ENCODE peak calls at places on chromosomes 7 and 10, in six cellular contexts. M, D, G, Q, F and Z are unnamed samples.

GRCh38 chr10:7563368-7563767 is 103.4 kb downstream of the ITIH5 start:
- DNase-seq in G (no peak), D (no peak), F (no peak), M (no peak), Q (no peak), Z (peak)

GRCh38 chr10:19077276-19077675 is 28.7 kb downstream of the MALRD1 start:
- DNase-seq in M (no peak), G (no peak), D (no peak), F (no peak), Q (no peak), Z (no peak)

GRCh38 chr7:112080441-112080840 is 125.8 kb downstream of the DOCK4 start:
- DNase-seq in M (no peak), D (no peak), F (peak), G (no peak), Q (peak), Z (no peak)

GRCh38 chr10:91901784-91902677 is 7.3 kb downstream of the FGFBP3 start:
- DNase-seq in D (no peak), Q (peak), M (no peak), F (peak), G (no peak), Z (no peak)

GRCh38 chr10:96400465-96400864 is 41.7 kb upstream of the OPALIN start:
- DNase-seq in F (no peak), M (no peak), D (no peak), G (peak), Q (no peak), Z (no peak)

GRCh38 chr10:77234599-77234998 is 403.0 kb downstream of the KCNMA1 start:
- DNase-seq in Q (no peak), D (no peak), F (no peak), M (no peak), G (no peak), Z (no peak)

GRCh38 chr10:73950155-73950554 is 39.2 kb downstream of the PLAU start:
- DNase-seq in M (no peak), Q (no peak), D (no peak), G (no peak), F (no peak), Z (no peak)

GRCh38 chr10:97319671-97320479 is 804 bp downstream of the FRAT1 start:
- DNase-seq in D (peak), Q (peak), G (peak), F (peak), M (peak), Z (peak)

GRCh38 chr10:73060738-73061635 is 35.7 kb downstream of the P4HA1 start:
- DNase-seq in G (no peak), F (peak), M (peak), D (no peak), Q (peak), Z (no peak)